ENCODE peak calls at places on chromosomes 4 and X, in nine cellular contexts. T is IMR-90; Q is upper lobe of right lung; R is CD8-positive, alpha-beta T cell; W is mucosa of descending colon; J is fibroblast of mammary gland; L is AG04450; Z is A549; D is lower leg skin. E is an unnamed sample.

GRCh38 chr4:1839306-1839705 is 16.6 kb downstream of the LETM1 start:
- DNase-seq in Z (no peak), Q (no peak), R (no peak), T (no peak), W (no peak), D (no peak), J (no peak), L (no peak), E (no peak)

GRCh38 chr4:168433576-168433975 is 46.7 kb downstream of the DDX60L start:
- DNase-seq in Z (no peak), D (no peak), L (no peak), R (no peak), W (no peak), T (peak), Q (no peak), J (peak), E (peak)

GRCh38 chrX:2705461-2705860 is 14.4 kb downstream of the CD99 start:
- DNase-seq in W (no peak), R (no peak), L (no peak), Q (no peak), T (no peak), J (no peak), D (no peak), Z (no peak), E (no peak)

GRCh38 chrX:153932220-153932915 is 2.5 kb downstream of the NAA10 start:
- DNase-seq in T (no peak), R (no peak), L (no peak), Q (no peak), W (no peak), J (no peak), D (no peak), Z (no peak), E (no peak)

GRCh38 chr4:31089815-31090214 is 369.6 kb downstream of the PCDH7 start:
- DNase-seq in W (no peak), R (no peak), T (peak), D (no peak), Z (peak), L (no peak), Q (peak), J (peak), E (peak)

GRCh38 chr4:152265149-152265621 is 270.7 kb downstream of the FBXW7 start:
- DNase-seq in J (peak), Q (no peak), D (no peak), L (peak), T (peak), W (no peak), R (no peak), Z (peak), E (peak)

GRCh38 chr4:179095585-179096228 is 1653.5 kb upstream of the AGA start:
- DNase-seq in L (peak), T (peak), D (no peak), R (no peak), J (peak), Z (peak), W (no peak), Q (no peak), E (no peak)

GRCh38 chr4:150714462-150715438 is 132.8 kb downstream of the MAB21L2 start:
- DNase-seq in J (no peak), T (no peak), Q (no peak), D (no peak), Z (no peak), R (no peak), W (no peak), L (no peak), E (no peak)

GRCh38 chrX:37746268-37746931 is 33.5 kb upstream of the CYBB start:
- DNase-seq in Z (no peak), Q (no peak), D (no peak), L (no peak), W (no peak), J (no peak), T (no peak), R (no peak), E (peak)

GRCh38 chrX:114181195-114181594 is 402.7 kb upstream of the HTR2C start:
- DNase-seq in L (no peak), J (no peak), T (no peak), R (no peak), W (no peak), D (no peak), Z (no peak), Q (no peak), E (no peak)

GRCh38 chr4:174437756-174438155 is 84.5 kb downstream of the HPGD start:
- DNase-seq in D (no peak), R (no peak), Z (no peak), T (no peak), Q (no peak), L (no peak), W (no peak), J (no peak), E (no peak)

GRCh38 chrX:71650333-71650969 is 16.9 kb upstream of the LOC101059915 start:
- DNase-seq in D (no peak), Q (no peak), W (no peak), Z (peak), T (no peak), R (no peak), J (no peak), L (no peak), E (no peak)

GRCh38 chr4:168383510-168383909 is 65.0 kb upstream of the DDX60 start:
- DNase-seq in Z (no peak), D (no peak), R (no peak), J (no peak), T (no peak), Q (no peak), W (no peak), L (no peak), E (no peak)

GRCh38 chr4:121686265-121686664 is 10.5 kb downstream of the ANXA5 start:
- DNase-seq in R (no peak), Z (peak), D (no peak), T (no peak), W (no peak), J (no peak), Q (no peak), L (no peak), E (no peak)

GRCh38 chr4:85677286-85677685 is 202.3 kb downstream of the ARHGAP24 start:
- DNase-seq in Z (no peak), R (no peak), W (no peak), Q (no peak), L (no peak), D (no peak), T (no peak), J (peak), E (no peak)

GRCh38 chr4:164320847-164321246 is 433.1 kb upstream of the SMIM31 start:
- DNase-seq in W (no peak), Q (no peak), Z (no peak), T (no peak), J (no peak), D (no peak), L (no peak), R (no peak), E (no peak)

GRCh38 chrX:53595266-53595810 is 91.2 kb downstream of the HUWE1 start:
- DNase-seq in J (no peak), L (no peak), Z (no peak), Q (no peak), D (no peak), T (no peak), W (no peak), R (no peak), E (peak)

GRCh38 chrX:32126997-32127396 is 1055.2 kb upstream of the FTHL17 start:
- DNase-seq in J (no peak), W (no peak), L (no peak), D (no peak), T (no peak), Z (no peak), R (no peak), Q (no peak), E (no peak)

GRCh38 chr4:6424425-6424824 is 48.0 kb downstream of the PPP2R2C start:
- DNase-seq in J (no peak), T (no peak), D (no peak), W (no peak), R (no peak), Z (no peak), Q (no peak), L (no peak), E (no peak)

GRCh38 chr4:125787707-125788106 is 473.0 kb downstream of the FAT4 start:
- DNase-seq in Q (no peak), W (no peak), L (no peak), R (no peak), D (no peak), T (no peak), J (no peak), Z (no peak), E (no peak)

GRCh38 chrX:17411189-17411588 is 36.2 kb downstream of the NHS start:
- DNase-seq in R (no peak), Q (no peak), T (no peak), W (no peak), D (no peak), J (peak), Z (no peak), L (no peak), E (no peak)

GRCh38 chr4:80646061-80646460 is 310.5 kb downstream of the CFAP299 start:
- DNase-seq in L (no peak), T (no peak), D (no peak), W (no peak), R (no peak), Q (no peak), Z (no peak), J (no peak), E (peak)
- TF ChIP-seq CTCF in L (no peak), T (no peak), D (no peak), W (no peak), R (no peak), Q (no peak), Z (no peak), J (no peak), E (no peak)

GRCh38 chr4:76547167-76547760 is 112.2 kb downstream of the SHROOM3 start:
- DNase-seq in R (no peak), J (no peak), D (no peak), T (no peak), W (no peak), Q (no peak), L (no peak), Z (no peak), E (no peak)
- H3K4me3 ChIP-seq in R (no peak), J (no peak), D (no peak), T (no peak), W (no peak), Q (no peak), L (no peak), Z (no peak), E (no peak)

DNA sequence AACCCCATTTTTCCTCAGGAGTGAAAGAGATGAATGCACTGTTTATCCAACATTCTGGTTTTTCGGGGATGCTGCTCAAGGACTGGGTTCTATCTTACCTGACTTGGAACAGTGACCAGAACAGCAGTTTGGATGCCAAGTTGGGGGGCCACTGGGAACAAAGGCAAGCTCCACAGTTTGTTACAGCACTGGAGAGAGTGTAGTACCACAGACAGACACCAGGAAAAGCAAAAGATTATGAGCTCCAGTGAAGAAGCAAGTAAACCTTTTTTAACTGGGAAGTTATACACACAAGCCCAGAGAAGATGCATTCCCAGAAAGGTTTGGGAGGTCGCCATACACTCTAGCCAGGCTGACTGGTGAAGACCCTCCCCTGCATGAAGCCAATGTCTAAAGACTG is 13.6 kb downstream of the C4orf36 start:
- DNase-seq in D (no peak), W (no peak), Q (no peak), T (no peak), Z (no peak), L (no peak), J (no peak), R (no peak), E (no peak)
- TF ChIP-seq CTCF in D (no peak), W (no peak), Q (no peak), T (no peak), Z (no peak), L (no peak), J (no peak), R (no peak), E (no peak)

GRCh38 chrX:120309873-120310730 is 1.2 kb downstream of the TMEM255A start:
- DNase-seq in W (peak), Q (no peak), R (no peak), L (no peak), J (no peak), D (no peak), Z (peak), T (no peak), E (no peak)
- H3K4me3 ChIP-seq in W (no peak), Q (peak), R (peak), L (no peak), J (no peak), D (no peak), Z (peak), T (peak), E (no peak)

GRCh38 chrX:144566592-144566991 is 680.7 kb upstream of the SPANXN1 start:
- DNase-seq in W (no peak), Q (no peak), Z (no peak), L (no peak), T (no peak), J (no peak), D (no peak), R (no peak), E (no peak)
- TF ChIP-seq CTCF in W (no peak), Q (no peak), Z (no peak), L (no peak), T (no peak), J (no peak), D (no peak), R (no peak), E (no peak)

GRCh38 chr4:36026348-36026747 is 218.0 kb downstream of the ARAP2 start:
- DNase-seq in R (no peak), Q (no peak), Z (no peak), D (no peak), T (no peak), J (no peak), L (no peak), W (no peak), E (no peak)
- H3K4me3 ChIP-seq in R (no peak), Q (no peak), Z (no peak), D (no peak), T (no peak), J (no peak), L (no peak), W (no peak), E (no peak)

GRCh38 chrX:131187234-131187633 is 101.9 kb downstream of the IGSF1 start:
- DNase-seq in Z (no peak), D (no peak), W (no peak), Q (no peak), T (no peak), L (no peak), J (no peak), R (no peak), E (no peak)
- TF ChIP-seq CTCF in Z (no peak), D (no peak), W (no peak), Q (no peak), T (no peak), L (no peak), J (no peak), R (no peak), E (no peak)